ENCODE peak calls at places on chromosomes 4 and X, in six cellular contexts. One of them, this sample, is unnamed.

GRCh38 chr4:30714408-30715031 is 5.6 kb upstream of the PCDH7 start:
- DNase-seq in B cell: no peak
- DNase-seq in NB4: peak; percentile 62
- DNase-seq in GM10248: no peak
- DNase-seq in heart right ventricle: peak; percentile 18
- DNase-seq in neural crest cell: peak; percentile 53
- DNase-seq in this sample: peak; percentile 26

GRCh38 chr4:158006973-158007372 is 165.9 kb downstream of the GASK1B start:
- DNase-seq in B cell: no peak
- DNase-seq in NB4: no peak
- DNase-seq in GM10248: no peak
- DNase-seq in heart right ventricle: peak; percentile 74
- DNase-seq in neural crest cell: no peak
- DNase-seq in this sample: no peak

GRCh38 chr4:4759233-4759632 is 100.2 kb upstream of the MSX1 start:
- DNase-seq in B cell: no peak
- DNase-seq in NB4: no peak
- DNase-seq in GM10248: no peak
- DNase-seq in heart right ventricle: no peak
- DNase-seq in neural crest cell: no peak
- DNase-seq in this sample: no peak

GRCh38 chr4:76087007-76087769 is 12.7 kb downstream of the ART3 start:
- DNase-seq in B cell: no peak
- DNase-seq in NB4: peak; percentile 81
- DNase-seq in GM10248: peak; percentile 31
- DNase-seq in heart right ventricle: peak; percentile 57
- DNase-seq in neural crest cell: peak; percentile 56
- DNase-seq in this sample: peak; percentile 20

GRCh38 chr4:2579910-2580309 is 43.5 kb downstream of the FAM193A start:
- DNase-seq in B cell: no peak
- DNase-seq in NB4: no peak
- DNase-seq in GM10248: no peak
- DNase-seq in heart right ventricle: no peak
- DNase-seq in neural crest cell: no peak
- DNase-seq in this sample: no peak

GRCh38 chrX:114451397-114451796 is 132.5 kb upstream of the HTR2C start:
- DNase-seq in B cell: no peak
- DNase-seq in NB4: no peak
- DNase-seq in GM10248: no peak
- DNase-seq in heart right ventricle: no peak
- DNase-seq in neural crest cell: no peak
- DNase-seq in this sample: no peak

GRCh38 chrX:120111611-120112010 is 4.1 kb downstream of the RHOXF1 start:
- DNase-seq in B cell: no peak
- DNase-seq in NB4: no peak
- DNase-seq in GM10248: no peak
- DNase-seq in heart right ventricle: no peak
- DNase-seq in neural crest cell: no peak
- DNase-seq in this sample: no peak

GRCh38 chr4:163548481-163549243 is 54.2 kb downstream of the TMA16 start:
- DNase-seq in B cell: no peak
- DNase-seq in NB4: peak; percentile 59
- DNase-seq in GM10248: peak; percentile 37
- DNase-seq in heart right ventricle: no peak
- DNase-seq in neural crest cell: no peak
- DNase-seq in this sample: no peak

GRCh38 chr4:159016527-159017137 is 86.2 kb upstream of the RAPGEF2 start:
- DNase-seq in B cell: no peak
- DNase-seq in NB4: no peak
- DNase-seq in GM10248: peak; percentile 62
- DNase-seq in heart right ventricle: no peak
- DNase-seq in neural crest cell: peak; percentile 1
- DNase-seq in this sample: peak; percentile 57

GRCh38 chr4:107131295-107131694 is 95.2 kb upstream of the DKK2 start:
- DNase-seq in B cell: no peak
- DNase-seq in NB4: no peak
- DNase-seq in GM10248: no peak
- DNase-seq in heart right ventricle: no peak
- DNase-seq in neural crest cell: no peak
- DNase-seq in this sample: no peak

GRCh38 chrX:31679861-31680260 is 608.0 kb upstream of the FTHL17 start:
- DNase-seq in B cell: no peak
- DNase-seq in NB4: no peak
- DNase-seq in GM10248: no peak
- DNase-seq in heart right ventricle: no peak
- DNase-seq in neural crest cell: no peak
- DNase-seq in this sample: no peak

GRCh38 chr4:70678383-70678999 is 9.8 kb upstream of the UTP3 start:
- DNase-seq in B cell: no peak
- DNase-seq in NB4: no peak
- DNase-seq in GM10248: peak; percentile 31
- DNase-seq in heart right ventricle: no peak
- DNase-seq in neural crest cell: no peak
- DNase-seq in this sample: peak; percentile 24

GRCh38 chr4:152968806-152969394 is 32.8 kb downstream of the FHDC1 start:
- DNase-seq in B cell: no peak
- DNase-seq in NB4: no peak
- DNase-seq in GM10248: no peak
- DNase-seq in heart right ventricle: no peak
- DNase-seq in neural crest cell: no peak
- DNase-seq in this sample: no peak

GRCh38 chr4:727576-727975 is 21.9 kb downstream of the PCGF3 start:
- DNase-seq in B cell: no peak
- DNase-seq in NB4: no peak
- DNase-seq in GM10248: no peak
- DNase-seq in heart right ventricle: no peak
- DNase-seq in neural crest cell: no peak
- DNase-seq in this sample: no peak

GRCh38 chrX:135389717-135390116 is 32.0 kb upstream of the SMIM10L2A start:
- DNase-seq in B cell: no peak
- DNase-seq in NB4: no peak
- DNase-seq in GM10248: no peak
- DNase-seq in heart right ventricle: no peak
- DNase-seq in neural crest cell: no peak
- DNase-seq in this sample: no peak

GRCh38 chr4:73139245-73139644 is 69.7 kb upstream of the COX18 start:
- DNase-seq in B cell: no peak
- DNase-seq in NB4: no peak
- DNase-seq in GM10248: no peak
- DNase-seq in heart right ventricle: no peak
- DNase-seq in neural crest cell: no peak
- DNase-seq in this sample: no peak

GRCh38 chr4:184713887-184714286 is 20.0 kb downstream of the CENPU start:
- DNase-seq in B cell: no peak
- DNase-seq in NB4: no peak
- DNase-seq in GM10248: no peak
- DNase-seq in heart right ventricle: no peak
- DNase-seq in neural crest cell: no peak
- DNase-seq in this sample: no peak

GRCh38 chr4:109432676-109433075 is 939 bp upstream of the SEC24B start:
- DNase-seq in B cell: no peak
- DNase-seq in NB4: peak; percentile 10
- DNase-seq in GM10248: no peak
- DNase-seq in heart right ventricle: no peak
- DNase-seq in neural crest cell: no peak
- DNase-seq in this sample: no peak

GRCh38 chr4:78735697-78736096 is 40.5 kb upstream of the BMP2K start:
- DNase-seq in B cell: no peak
- DNase-seq in NB4: no peak
- DNase-seq in GM10248: peak; percentile 20
- DNase-seq in heart right ventricle: no peak
- DNase-seq in neural crest cell: no peak
- DNase-seq in this sample: peak; percentile 28

GRCh38 chr4:108834787-108835384 is 72.0 kb upstream of the ETNPPL start:
- DNase-seq in B cell: no peak
- DNase-seq in NB4: peak; percentile 32
- DNase-seq in GM10248: peak; percentile 6
- DNase-seq in heart right ventricle: no peak
- DNase-seq in neural crest cell: no peak
- DNase-seq in this sample: peak; percentile 4

GRCh38 chr4:53804719-53805118 is 213.4 kb upstream of the LNX1 start:
- DNase-seq in B cell: peak; percentile 47
- DNase-seq in NB4: peak; percentile 67
- DNase-seq in GM10248: peak; percentile 40
- DNase-seq in heart right ventricle: no peak
- DNase-seq in neural crest cell: no peak
- DNase-seq in this sample: peak; percentile 43
- TF ChIP-seq CTCF in B cell: peak; percentile 46
- TF ChIP-seq CTCF in NB4: peak; percentile 78
- TF ChIP-seq CTCF in GM10248: peak; percentile 67
- TF ChIP-seq CTCF in heart right ventricle: peak; percentile 46
- TF ChIP-seq CTCF in neural crest cell: peak; percentile 56
- TF ChIP-seq CTCF in this sample: peak; percentile 40

GRCh38 chr4:185820119-185821028 is 8.4 kb upstream of the SORBS2 start:
- DNase-seq in B cell: no peak
- DNase-seq in NB4: no peak
- DNase-seq in GM10248: no peak
- DNase-seq in heart right ventricle: no peak
- DNase-seq in neural crest cell: no peak
- DNase-seq in this sample: no peak
- TF ChIP-seq CTCF in B cell: no peak
- TF ChIP-seq CTCF in NB4: no peak
- TF ChIP-seq CTCF in GM10248: no peak
- TF ChIP-seq CTCF in heart right ventricle: peak; percentile 9
- TF ChIP-seq CTCF in neural crest cell: no peak
- TF ChIP-seq CTCF in this sample: no peak

DNA sequence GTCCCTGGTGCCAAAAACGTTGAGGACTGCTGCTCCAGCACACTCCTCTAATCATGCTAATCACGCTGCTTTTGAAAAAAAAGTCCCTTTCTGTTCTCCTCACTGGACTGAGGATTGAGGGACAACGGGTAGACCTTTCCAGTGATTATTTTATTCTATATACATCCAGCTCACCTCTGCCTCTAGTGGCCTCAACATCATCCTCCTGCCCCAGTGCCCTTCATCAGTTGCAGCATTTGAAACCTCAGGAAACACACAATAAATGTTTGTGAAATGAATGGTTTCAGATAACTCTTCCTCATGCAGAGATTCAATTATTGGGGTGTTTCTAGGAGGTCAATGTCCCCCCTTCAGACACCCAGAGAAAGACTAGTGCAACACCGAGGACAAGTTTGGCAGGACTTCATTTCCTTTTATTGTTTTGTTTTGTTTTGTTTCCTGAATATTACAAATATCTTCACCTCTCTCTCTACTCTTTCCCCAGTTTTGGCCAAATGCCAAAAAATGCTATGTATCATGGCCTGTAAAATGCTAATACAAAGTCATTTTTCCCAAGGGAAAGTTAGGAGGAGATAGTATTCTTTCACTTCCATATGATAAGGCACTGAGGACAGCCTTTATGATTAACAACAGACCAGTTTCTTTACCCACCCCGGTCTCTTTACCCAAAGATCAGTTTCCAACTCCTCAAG is 460.1 kb upstream of the SLIT2 start:
- DNase-seq in B cell: no peak
- DNase-seq in NB4: no peak
- DNase-seq in GM10248: no peak
- DNase-seq in heart right ventricle: no peak
- DNase-seq in neural crest cell: no peak
- DNase-seq in this sample: no peak
- TF ChIP-seq CTCF in B cell: no peak
- TF ChIP-seq CTCF in NB4: no peak
- TF ChIP-seq CTCF in GM10248: no peak
- TF ChIP-seq CTCF in heart right ventricle: no peak
- TF ChIP-seq CTCF in neural crest cell: peak; percentile 22
- TF ChIP-seq CTCF in this sample: no peak

GRCh38 chrX:22409418-22409817 is 136.7 kb downstream of the CBLL2 start:
- DNase-seq in B cell: no peak
- DNase-seq in NB4: no peak
- DNase-seq in GM10248: no peak
- DNase-seq in heart right ventricle: no peak
- DNase-seq in neural crest cell: no peak
- DNase-seq in this sample: no peak
- TF ChIP-seq CTCF in B cell: no peak
- TF ChIP-seq CTCF in NB4: no peak
- TF ChIP-seq CTCF in GM10248: no peak
- TF ChIP-seq CTCF in heart right ventricle: no peak
- TF ChIP-seq CTCF in neural crest cell: no peak
- TF ChIP-seq CTCF in this sample: no peak

DNA sequence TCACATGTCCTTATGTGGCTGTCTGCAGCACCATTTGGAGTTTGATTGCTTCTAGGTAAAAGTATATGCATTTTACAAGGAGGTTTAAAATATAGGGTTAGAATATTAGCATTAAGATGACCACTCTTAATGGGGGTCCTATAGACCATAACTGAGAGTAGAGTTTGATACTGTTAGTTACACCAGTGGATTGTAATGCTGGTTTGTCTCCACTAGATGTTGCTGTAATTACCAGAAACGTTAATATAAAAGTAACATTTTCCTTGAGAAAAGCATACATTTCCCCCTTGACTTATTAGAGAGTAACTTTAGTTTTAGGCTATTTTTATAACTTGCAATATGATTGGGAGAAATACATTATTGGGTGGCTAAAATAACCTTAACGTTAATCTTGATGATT is 93.0 kb downstream of the ZXDA start:
- DNase-seq in B cell: no peak
- DNase-seq in NB4: peak; percentile 4
- DNase-seq in GM10248: no peak
- DNase-seq in heart right ventricle: no peak
- DNase-seq in neural crest cell: no peak
- DNase-seq in this sample: no peak
- TF ChIP-seq CTCF in B cell: peak; percentile 27
- TF ChIP-seq CTCF in NB4: no peak
- TF ChIP-seq CTCF in GM10248: peak; percentile 22
- TF ChIP-seq CTCF in heart right ventricle: peak; percentile 41
- TF ChIP-seq CTCF in neural crest cell: peak; percentile 48
- TF ChIP-seq CTCF in this sample: peak; percentile 6

This sample was measured in GM20000.